ENCODE peak calls at places on chromosome 9, in seven cellular contexts. O is NCI-H187; T is Ammon's horn; E is GM13976; R is stimulated activated naive CD4-positive, alpha-beta T cell; N is HCEC 1CT; Z is NCI-H1105. D is an unnamed sample.

GRCh38 chr9:136995370-136995769 is 998 bp downstream of the CLIC3 start:
- DNase-seq in O (no peak), T (no peak), E (no peak), R (no peak), N (no peak), Z (no peak), D (no peak)

GRCh38 chr9:91424403-91425176 is 958 bp upstream of the NFIL3 start:
- DNase-seq in O (no peak), T (peak), E (peak), R (peak), N (peak), Z (peak), D (peak)

GRCh38 chr9:34374905-34375552 is 1.7 kb downstream of the MYORG start:
- DNase-seq in O (peak), T (no peak), E (no peak), R (no peak), N (no peak), Z (no peak), D (no peak)

GRCh38 chr9:5500441-5501235 is 9.7 kb upstream of the PDCD1LG2 start:
- DNase-seq in O (no peak), T (no peak), E (no peak), R (no peak), N (no peak), Z (peak), D (no peak)

GRCh38 chr9:26356491-26356890 is 536.1 kb downstream of the CAAP1 start:
- DNase-seq in O (no peak), T (no peak), E (no peak), R (no peak), N (no peak), Z (no peak), D (no peak)

GRCh38 chr9:109166771-109167601 is at the start of gene FRRS1L:
- DNase-seq in O (no peak), T (peak), E (no peak), R (no peak), N (no peak), Z (no peak), D (no peak)

GRCh38 chr9:132774886-132775285 is 103.2 kb downstream of the AK8 start:
- DNase-seq in O (no peak), T (no peak), E (no peak), R (no peak), N (no peak), Z (no peak), D (no peak)

GRCh38 chr9:129490583-129491485 is 130.1 kb downstream of the C9orf50 start:
- DNase-seq in O (no peak), T (no peak), E (no peak), R (no peak), N (no peak), Z (no peak), D (no peak)

GRCh38 chr9:135726138-135726853 is 24.3 kb downstream of the KCNT1 start:
- DNase-seq in O (no peak), T (no peak), E (no peak), R (no peak), N (no peak), Z (no peak), D (no peak)

GRCh38 chr9:12723409-12724028 is 30.3 kb downstream of the TYRP1 start:
- DNase-seq in O (no peak), T (peak), E (peak), R (no peak), N (peak), Z (no peak), D (no peak)

GRCh38 chr9:122097679-122098315 is 4.7 kb upstream of the TTLL11 start:
- DNase-seq in O (no peak), T (no peak), E (no peak), R (no peak), N (no peak), Z (no peak), D (no peak)

GRCh38 chr9:83649515-83649914 is 26.6 kb downstream of the IDNK start:
- DNase-seq in O (no peak), T (no peak), E (no peak), R (no peak), N (no peak), Z (no peak), D (no peak)

D was measured in GM10248.